ENCODE peak calls at places on chromosomes 11 and 22, in six cellular contexts. U is iPS DF 6.9, F is A549, B is H54, S is CD14-positive monocyte, V is NCI-H2081. H is an unnamed sample.
A peak's percentile ranks its signal among the peaks of the same experiment; 100 is the strongest.

GRCh38 chr11:93016595-93016994 is 47.1 kb downstream of the MTNR1B start:
- DNase-seq in U (no peak), F (no peak), B (no peak), S (no peak), V (no peak), H (no peak)

GRCh38 chr22:19663821-19664325 is 50.4 kb upstream of the SEPTIN5 start:
- DNase-seq in B (no peak), U (no peak), F (no peak), S (no peak), V (peak; percentile 39), H (no peak)

GRCh38 chr22:43905681-43906080 is 13.9 kb upstream of the PNPLA5 start:
- DNase-seq in U (no peak), S (no peak), B (no peak), F (no peak), V (no peak), H (no peak)

GRCh38 chr11:16001899-16002426 is 354.4 kb downstream of the SOX6 start:
- DNase-seq in F (peak; percentile 73), U (no peak), B (no peak), V (peak; percentile 49), S (no peak), H (no peak)

GRCh38 chr11:32890843-32891656 is 1.6 kb upstream of the QSER1 start:
- DNase-seq in V (peak; percentile 48), S (no peak), F (no peak), U (no peak), B (no peak), H (no peak)

GRCh38 chr11:9385288-9385902 is 943 bp downstream of the IPO7 start:
- DNase-seq in S (no peak), B (peak; percentile 34), F (peak; percentile 56), V (no peak), U (no peak), H (no peak)

GRCh38 chr11:75242722-75243600 is 2.4 kb downstream of the TPBGL start:
- DNase-seq in V (no peak), S (peak; percentile 28), U (no peak), B (no peak), F (no peak), H (no peak)

GRCh38 chr11:10356161-10356560 is 51.3 kb downstream of the ADM start:
- DNase-seq in U (no peak), S (no peak), F (no peak), V (no peak), B (no peak), H (no peak)

GRCh38 chr22:36419177-36419911 is 31.6 kb upstream of the MYH9 start:
- DNase-seq in V (no peak), F (no peak), S (no peak), B (no peak), U (no peak), H (no peak)

GRCh38 chr11:118055966-118056365 is 20.9 kb upstream of the TMPRSS4 start:
- DNase-seq in B (no peak), S (no peak), V (no peak), U (no peak), F (no peak), H (no peak)

GRCh38 chr11:65932558-65932919 is 12.7 kb upstream of the TSGA10IP start:
- DNase-seq in S (no peak), B (no peak), U (no peak), V (no peak), F (peak; percentile 47), H (no peak)

GRCh38 chr11:71235719-71236118 is 16.7 kb downstream of the SHANK2 start:
- DNase-seq in S (no peak), B (no peak), U (no peak), F (no peak), V (no peak), H (no peak)

GRCh38 chr11:65067446-65067845 is 9.1 kb upstream of the NAALADL1 start:
- DNase-seq in B (no peak), F (no peak), U (no peak), V (no peak), S (no peak), H (no peak)

GRCh38 chr11:46296520-46297448 is 19.3 kb downstream of the CREB3L1 start:
- DNase-seq in V (peak; percentile 69), F (no peak), B (no peak), S (no peak), U (peak; percentile 90), H (no peak)

GRCh38 chr22:30159561-30160353 is 79.5 kb downstream of the HORMAD2 start:
- DNase-seq in V (no peak), U (no peak), B (peak; percentile 10), S (no peak), F (peak; percentile 64), H (no peak)

GRCh38 chr11:115993613-115994012 is 489.4 kb upstream of the CADM1 start:
- DNase-seq in F (no peak), V (no peak), U (no peak), B (no peak), S (no peak), H (no peak)

GRCh38 chr22:40289991-40290459 is 56.3 kb upstream of the ADSL start:
- DNase-seq in U (no peak), B (no peak), F (no peak), S (peak; percentile 60), V (no peak), H (no peak)

GRCh38 chr11:46458491-46458890 is 66.9 kb upstream of the CHRM4 start:
- DNase-seq in U (no peak), S (no peak), F (no peak), V (no peak), B (no peak), H (no peak)

GRCh38 chr22:32106930-32107329 is 52.2 kb downstream of the C22orf42 start:
- DNase-seq in U (peak; percentile 33), F (no peak), S (no peak), B (no peak), V (no peak), H (no peak)

GRCh38 chr11:120061036-120061760 is 76.7 kb downstream of the TRIM29 start:
- DNase-seq in V (no peak), B (no peak), S (peak; percentile 20), U (no peak), F (no peak), H (no peak)

GRCh38 chr22:23070418-23071162 is at the start of gene GNAZ:
- DNase-seq in B (peak; percentile 40), F (peak; percentile 5), U (no peak), V (no peak), S (peak; percentile 45), H (peak; percentile 49)